ENCODE peak calls at places on chromosomes 5 and 9, in ten cellular contexts. Z is NCI-H1436; S is AG04450; U is NCI-H1105 treated with DMSO at 0.1 percent for 48 hours; E is stimulated activated CD4-positive, alpha-beta T cell treated with anti-CD3 and anti-CD28 coated beads, Interleukin-2, amount 100 ng/mL, for 48 hours; P is mucosa of descending colon; V is naive thymus-derived CD4-positive, alpha-beta T cell; G is neural progenitor cell; K is H7; X is upper lobe of right lung. I is an unnamed sample.

GRCh38 chr9:75238311-75238976 is 150.1 kb downstream of the OSTF1 start:
- DNase-seq in S (peak; percentile 15), K (peak; percentile 28), Z (no peak), G (peak; percentile 83), X (no peak), U (peak; percentile 16), E (peak; percentile 48), V (peak; percentile 20), P (peak; percentile 50), I (peak; percentile 80)

GRCh38 chr5:67511911-67512310 is 315.3 kb upstream of the CD180 start:
- DNase-seq in U (no peak), X (no peak), E (no peak), Z (no peak), K (no peak), S (no peak), G (no peak), P (no peak), V (no peak), I (no peak)

GRCh38 chr5:122142480-122142879 is 13.1 kb downstream of the ZNF474 start:
- DNase-seq in X (no peak), G (no peak), E (no peak), U (no peak), S (no peak), V (no peak), P (no peak), K (no peak), Z (no peak), I (no peak)

GRCh38 chr5:151904921-151905320 is 19.7 kb downstream of the GLRA1 start:
- DNase-seq in U (no peak), G (no peak), E (no peak), K (no peak), V (no peak), P (no peak), Z (no peak), X (no peak), S (no peak), I (no peak)

GRCh38 chr9:127915801-127916664 is 808 bp downstream of the ST6GALNAC4 start:
- DNase-seq in P (peak; percentile 56), Z (no peak), X (no peak), E (no peak), U (no peak), K (peak; percentile 65), S (no peak), G (no peak), V (peak; percentile 80), I (peak; percentile 58)

GRCh38 chr5:179143446-179143845 is 83.3 kb downstream of the ZNF354C start:
- DNase-seq in K (peak; percentile 90), X (no peak), E (no peak), S (no peak), U (no peak), Z (no peak), G (peak; percentile 70), P (no peak), V (no peak), I (no peak)

GRCh38 chr9:128917151-128917849 is 3.5 kb upstream of the PHYHD1 start:
- DNase-seq in U (no peak), P (peak; percentile 63), G (no peak), V (no peak), S (no peak), Z (no peak), X (peak; percentile 89), K (peak; percentile 54), E (no peak), I (no peak)

GRCh38 chr9:79471577-79472543 is 99.9 kb upstream of the TLE4 start:
- DNase-seq in V (peak; percentile 13), U (no peak), P (peak; percentile 34), Z (no peak), S (no peak), X (no peak), G (peak; percentile 39), E (no peak), K (no peak), I (peak; percentile 3)

GRCh38 chr5:13508559-13508958 is 435.9 kb downstream of the DNAH5 start:
- DNase-seq in K (no peak), V (no peak), E (no peak), P (no peak), S (no peak), G (no peak), Z (no peak), U (no peak), X (no peak), I (peak; percentile 23)

GRCh38 chr9:134922932-134923240 is 5.2 kb upstream of the FCN1 start:
- DNase-seq in S (no peak), K (no peak), G (no peak), P (no peak), V (no peak), U (no peak), X (peak; percentile 56), Z (no peak), E (no peak), I (no peak)

GRCh38 chr9:79621916-79622575 is 50.3 kb downstream of the TLE4 start:
- DNase-seq in Z (no peak), K (peak; percentile 13), P (no peak), V (no peak), X (no peak), G (no peak), E (no peak), U (no peak), S (no peak), I (no peak)

GRCh38 chr9:127503947-127504886 is 52.9 kb downstream of the LRSAM1 start:
- DNase-seq in K (peak; percentile 93), P (peak; percentile 89), G (peak; percentile 89), Z (peak; percentile 53), V (peak; percentile 71), U (peak; percentile 48), X (peak; percentile 89), E (peak; percentile 73), S (peak; percentile 70), I (peak; percentile 80)

GRCh38 chr9:36341936-36342577 is 58.0 kb downstream of the RNF38 start:
- DNase-seq in V (no peak), G (no peak), K (no peak), E (no peak), X (no peak), S (no peak), Z (no peak), P (no peak), U (no peak), I (no peak)

GRCh38 chr9:95091971-95092320 is 225.6 kb downstream of the FANCC start:
- DNase-seq in P (no peak), U (no peak), V (no peak), S (no peak), E (no peak), K (no peak), X (no peak), Z (no peak), G (no peak), I (no peak)